ENCODE peak calls at places on chromosome 20, in six cellular contexts. O is DND-41, P is choroid plexus epithelial cell, X is K562, U is cardiac muscle cell, A is nephron progenitor cell. Q is an unnamed sample.

GRCh38 chr20:58870293-58871014 is 17.9 kb downstream of the GNAS start:
- DNase-seq in O (peak; percentile 58), P (peak; percentile 60), X (peak; percentile 61), U (peak; percentile 71), A (peak; percentile 81), Q (peak; percentile 87)

GRCh38 chr20:34268851-34269668 is 27.8 kb downstream of the ASIP start:
- DNase-seq in O (no peak), P (peak; percentile 48), X (no peak), U (peak; percentile 45), A (peak; percentile 41), Q (peak; percentile 53)

GRCh38 chr20:33677991-33678431 is 3.8 kb upstream of the NECAB3 start:
- DNase-seq in O (no peak), P (no peak), X (peak; percentile 45), U (no peak), A (no peak), Q (no peak)

GRCh38 chr20:47666304-47666703 is 119.0 kb downstream of the SULF2 start:
- DNase-seq in O (no peak), P (no peak), X (no peak), U (no peak), A (no peak), Q (no peak)

GRCh38 chr20:10271470-10272219 is 53.0 kb downstream of the SNAP25 start:
- DNase-seq in O (no peak), P (peak; percentile 77), X (no peak), U (peak; percentile 7), A (no peak), Q (no peak)

GRCh38 chr20:36465109-36466080 is 75.9 kb upstream of the MYL9 start:
- DNase-seq in O (no peak), P (peak; percentile 85), X (peak; percentile 88), U (peak; percentile 55), A (no peak), Q (peak; percentile 35)

GRCh38 chr20:63176448-63177133 is 39.3 kb downstream of the YTHDF1 start:
- DNase-seq in O (no peak), P (no peak), X (no peak), U (no peak), A (peak; percentile 31), Q (no peak)

GRCh38 chr20:48705208-48706115 is 122.3 kb downstream of the PREX1 start:
- DNase-seq in O (no peak), P (peak; percentile 51), X (no peak), U (peak; percentile 49), A (no peak), Q (no peak)

GRCh38 chr20:35953411-35954199 is 697 bp downstream of the SCAND1 start:
- DNase-seq in O (peak; percentile 81), P (peak; percentile 56), X (peak; percentile 35), U (peak; percentile 53), A (peak; percentile 64), Q (peak; percentile 76)

GRCh38 chr20:49843139-49843538 is 30.5 kb downstream of the SLC9A8 start:
- DNase-seq in O (no peak), P (no peak), X (no peak), U (no peak), A (no peak), Q (no peak)

GRCh38 chr20:60598528-60598927 is 640.3 kb downstream of the CDH26 start:
- DNase-seq in O (no peak), P (no peak), X (no peak), U (no peak), A (no peak), Q (no peak)

GRCh38 chr20:25316506-25317190 is 68.8 kb downstream of the PYGB start:
- DNase-seq in O (no peak), P (no peak), X (no peak), U (no peak), A (no peak), Q (no peak)

GRCh38 chr20:63699466-63700198 is 3.2 kb downstream of the TNFRSF6B start:
- DNase-seq in O (no peak), P (no peak), X (peak; percentile 50), U (no peak), A (peak; percentile 65), Q (no peak)

DNA sequence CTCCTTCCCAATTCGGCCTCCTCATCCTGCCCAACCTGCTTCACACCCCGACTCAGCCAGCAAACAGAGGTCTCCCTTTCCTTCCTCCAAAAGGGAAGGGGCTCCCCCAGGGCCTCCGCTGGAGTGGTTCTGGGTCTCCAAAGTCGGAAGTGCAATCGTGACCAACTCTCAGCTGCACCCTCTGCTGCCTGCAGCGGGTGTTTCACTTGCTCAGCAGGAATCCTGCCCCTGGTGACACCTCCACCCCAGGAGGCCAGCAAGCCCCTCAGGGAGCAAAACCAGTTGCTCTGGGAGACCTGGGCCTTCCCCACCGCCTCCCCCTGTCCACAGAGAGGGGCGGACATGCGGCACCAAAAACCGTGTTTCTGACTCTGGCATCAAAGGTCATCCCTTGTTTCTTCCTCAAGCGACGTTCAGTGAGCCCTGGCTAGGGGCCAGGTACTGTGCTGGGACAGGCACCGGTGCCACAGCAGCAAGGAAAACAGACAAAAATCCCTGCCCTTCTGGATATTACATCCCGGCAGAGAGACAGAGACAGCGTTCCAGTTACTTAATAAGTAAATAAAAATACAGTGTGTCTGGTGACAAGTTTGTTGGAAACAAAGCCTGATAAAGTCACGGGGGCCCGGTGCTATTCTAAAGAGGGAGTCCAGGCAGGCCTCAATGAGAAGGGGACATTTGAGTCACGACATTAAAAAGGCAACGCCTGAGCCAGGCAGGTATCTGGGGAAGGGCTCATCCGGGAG is 219.0 kb downstream of the BMP7 start:
- DNase-seq in O (no peak), P (no peak), X (peak; percentile 17), U (no peak), A (no peak), Q (peak; percentile 13)
- TF ChIP-seq CTCF in O (peak; percentile 12), P (peak; percentile 49), X (peak; percentile 45), U (no peak), A (no peak), Q (no peak)

GRCh38 chr20:44850883-44851282 is 34.6 kb upstream of the YWHAB start:
- DNase-seq in O (no peak), P (no peak), X (no peak), U (no peak), A (no peak), Q (no peak)

GRCh38 chr20:44850272-44850671 is 35.2 kb upstream of the YWHAB start:
- DNase-seq in O (no peak), P (no peak), X (no peak), U (no peak), A (no peak), Q (no peak)

GRCh38 chr20:44848254-44849015 is 37.1 kb upstream of the YWHAB start:
- DNase-seq in O (no peak), P (no peak), X (no peak), U (no peak), A (no peak), Q (no peak)

GRCh38 chr20:44851545-44851944 is 34.0 kb upstream of the YWHAB start:
- DNase-seq in O (no peak), P (no peak), X (no peak), U (no peak), A (no peak), Q (no peak)

DNA sequence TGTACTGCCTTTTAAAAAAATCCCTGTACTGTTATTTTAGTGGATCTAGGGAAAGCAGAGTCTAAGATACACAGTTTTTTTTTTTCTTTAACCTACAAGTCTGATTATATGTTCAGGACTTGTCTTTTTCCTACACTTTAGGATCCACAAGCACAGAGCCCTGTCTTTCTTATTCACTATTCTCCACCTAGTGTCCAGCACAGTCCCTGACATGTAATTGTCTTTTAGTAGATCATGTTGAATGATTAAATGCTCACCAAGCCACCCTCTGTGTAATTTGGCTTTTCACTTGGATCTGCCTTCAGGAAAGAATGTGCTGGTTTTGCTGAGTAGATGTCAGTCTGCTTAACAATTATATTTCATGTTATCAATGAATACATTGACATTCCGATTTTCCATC is 35.8 kb upstream of the YWHAB start:
- DNase-seq in O (no peak), P (peak; percentile 9), X (no peak), U (no peak), A (no peak), Q (no peak)
- TF ChIP-seq CTCF in O (no peak), P (no peak), X (peak; percentile 29), U (no peak), A (no peak), Q (no peak)

DNA sequence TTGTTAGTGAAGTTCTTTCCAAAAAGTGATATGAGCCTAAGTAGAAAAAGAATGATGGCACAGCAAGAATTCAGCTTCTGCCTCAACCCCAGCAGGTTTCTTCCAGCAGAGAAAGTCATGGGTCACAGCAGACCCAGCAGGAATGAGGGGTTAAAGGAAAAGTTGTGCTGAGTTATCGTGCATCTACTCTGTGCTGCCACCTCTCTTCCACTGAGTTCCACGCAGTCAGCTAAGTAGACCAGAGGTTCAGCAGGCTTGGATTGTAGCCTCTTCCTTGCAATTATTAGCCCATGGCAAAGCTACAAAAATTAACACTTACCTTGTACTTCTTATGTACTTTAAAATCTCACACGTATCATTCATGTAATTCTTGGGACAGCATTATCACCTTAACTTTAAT is 510.8 kb downstream of the PTPRT start:
- DNase-seq in O (no peak), P (no peak), X (peak; percentile 4), U (no peak), A (no peak), Q (no peak)
- TF ChIP-seq CTCF in O (peak; percentile 48), P (no peak), X (peak; percentile 32), U (no peak), A (peak; percentile 22), Q (no peak)

DNA sequence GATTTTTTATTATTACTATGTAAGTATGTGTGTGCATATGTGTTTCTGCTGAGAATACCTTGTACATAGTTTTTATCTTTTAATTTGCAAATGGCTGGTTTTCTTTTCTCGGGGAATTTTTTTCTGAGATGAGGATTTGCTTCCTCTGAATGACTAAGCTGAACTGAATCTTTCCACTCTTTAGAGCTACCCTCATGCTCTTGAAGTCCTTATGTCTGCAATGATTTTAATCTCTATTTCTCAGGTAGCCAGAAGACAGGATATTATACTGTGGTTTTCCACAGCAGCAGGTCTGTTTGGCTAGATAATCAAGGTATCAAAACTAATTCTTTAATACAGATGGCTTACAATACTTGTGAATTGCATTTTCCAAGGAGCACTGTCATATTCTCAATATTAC is 114.6 kb downstream of the PLCB1 start:
- DNase-seq in O (no peak), P (peak; percentile 37), X (no peak), U (no peak), A (no peak), Q (no peak)
- TF ChIP-seq CTCF in O (no peak), P (no peak), X (no peak), U (no peak), A (no peak), Q (no peak)

GRCh38 chr20:40797425-40797824 is 108.4 kb upstream of the MAFB start:
- DNase-seq in O (peak; percentile 50), P (peak; percentile 56), X (peak; percentile 31), U (peak; percentile 29), A (no peak), Q (peak; percentile 17)
- TF ChIP-seq CTCF in O (peak; percentile 85), P (peak; percentile 79), X (peak; percentile 66), U (peak; percentile 55), A (peak; percentile 61), Q (peak; percentile 63)

DNA sequence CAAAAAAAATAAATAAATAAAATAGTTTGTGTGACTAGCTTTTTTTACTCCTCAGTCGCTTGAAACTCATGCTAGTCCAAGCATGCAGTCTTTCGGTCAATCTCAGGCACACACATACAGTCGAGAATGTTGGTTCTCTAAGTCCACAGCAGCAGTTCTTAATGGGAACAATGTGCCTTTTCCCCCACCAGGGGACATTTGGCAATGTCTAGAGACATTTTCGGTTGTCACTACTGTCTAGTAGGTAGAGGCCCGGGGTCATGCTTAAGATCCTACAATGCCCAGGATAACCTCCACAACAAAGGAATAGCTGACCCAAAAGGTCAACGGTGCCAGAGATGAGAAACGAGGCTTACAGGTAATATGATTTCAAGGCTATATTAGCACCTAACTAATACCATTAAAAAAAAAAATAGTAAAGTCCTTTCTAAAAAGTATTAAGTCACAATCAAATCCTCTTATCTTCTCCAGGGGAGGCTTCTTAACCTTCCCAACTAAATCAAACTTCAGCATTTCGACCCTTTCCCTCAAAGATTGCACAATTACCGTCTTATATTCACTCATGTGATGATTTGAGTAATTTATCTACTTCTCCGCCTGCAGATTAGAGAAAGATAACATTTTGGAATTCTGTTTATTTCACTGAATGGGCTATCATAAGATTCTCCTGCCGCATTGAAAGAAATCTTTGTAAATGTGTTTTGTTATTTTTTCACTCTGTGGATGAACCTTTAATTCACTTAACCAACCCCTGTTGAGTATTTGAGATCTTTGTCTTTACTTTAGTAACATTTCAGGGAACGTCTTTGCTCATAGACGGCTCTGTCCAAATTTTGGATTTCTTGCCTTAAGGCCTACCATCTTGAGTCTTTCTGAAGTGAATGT is 8.1 kb upstream of the SALL4 start:
- DNase-seq in O (no peak), P (no peak), X (no peak), U (no peak), A (no peak), Q (no peak)
- TF ChIP-seq CTCF in O (no peak), P (peak; percentile 23), X (no peak), U (peak; percentile 5), A (no peak), Q (peak; percentile 19)